ENCODE peak calls at places on chromosomes 12 and 14, in ten cellular contexts. C is neuronal stem cell, L is H9, S is fibroblast of lung, W is PC-9, U is HCT116, A is astrocyte, I is MM.1S, N is GM12878, R is IMR-90. Z is an unnamed sample.

GRCh38 chr14:33432407-33433023 is 493.8 kb downstream of the NPAS3 start:
- DNase-seq in C (no peak), L (no peak), S (peak), W (peak), U (no peak), A (peak), I (peak), N (no peak), R (peak), Z (no peak)

GRCh38 chr14:103391048-103391447 is 5.8 kb downstream of the MARK3 start:
- DNase-seq in C (no peak), L (no peak), S (peak), W (peak), U (peak), A (peak), I (peak), N (no peak), R (peak), Z (peak)

GRCh38 chr14:97415907-97416306 is 618.7 kb downstream of the VRK1 start:
- DNase-seq in C (no peak), L (no peak), S (no peak), W (no peak), U (no peak), A (no peak), I (no peak), N (no peak), R (no peak), Z (no peak)

GRCh38 chr14:36423430-36423829 is 96.6 kb downstream of the NKX2-1 start:
- DNase-seq in C (peak), L (no peak), S (no peak), W (no peak), U (no peak), A (no peak), I (no peak), N (no peak), R (no peak), Z (no peak)

GRCh38 chr12:121748571-121749265 is 36.2 kb downstream of the TMEM120B start:
- DNase-seq in C (no peak), L (peak), S (peak), W (peak), U (no peak), A (peak), I (no peak), N (no peak), R (peak), Z (peak)

GRCh38 chr12:95922231-95922630 is 20.2 kb downstream of the CCDC38 start:
- DNase-seq in C (no peak), L (no peak), S (no peak), W (no peak), U (no peak), A (peak), I (no peak), N (no peak), R (peak), Z (no peak)

GRCh38 chr14:104512771-104513640 is 66.6 kb upstream of the C14orf180 start:
- DNase-seq in C (no peak), L (peak), S (no peak), W (no peak), U (no peak), A (no peak), I (no peak), N (no peak), R (no peak), Z (no peak)

GRCh38 chr14:101820283-101820798 is 58.8 kb downstream of the PPP2R5C start:
- DNase-seq in C (no peak), L (no peak), S (no peak), W (no peak), U (no peak), A (no peak), I (no peak), N (peak), R (no peak), Z (no peak)

GRCh38 chr12:95718001-95718400 is 72.6 kb downstream of the NTN4 start:
- DNase-seq in C (no peak), L (no peak), S (no peak), W (peak), U (no peak), A (no peak), I (peak), N (no peak), R (no peak), Z (no peak)

DNA sequence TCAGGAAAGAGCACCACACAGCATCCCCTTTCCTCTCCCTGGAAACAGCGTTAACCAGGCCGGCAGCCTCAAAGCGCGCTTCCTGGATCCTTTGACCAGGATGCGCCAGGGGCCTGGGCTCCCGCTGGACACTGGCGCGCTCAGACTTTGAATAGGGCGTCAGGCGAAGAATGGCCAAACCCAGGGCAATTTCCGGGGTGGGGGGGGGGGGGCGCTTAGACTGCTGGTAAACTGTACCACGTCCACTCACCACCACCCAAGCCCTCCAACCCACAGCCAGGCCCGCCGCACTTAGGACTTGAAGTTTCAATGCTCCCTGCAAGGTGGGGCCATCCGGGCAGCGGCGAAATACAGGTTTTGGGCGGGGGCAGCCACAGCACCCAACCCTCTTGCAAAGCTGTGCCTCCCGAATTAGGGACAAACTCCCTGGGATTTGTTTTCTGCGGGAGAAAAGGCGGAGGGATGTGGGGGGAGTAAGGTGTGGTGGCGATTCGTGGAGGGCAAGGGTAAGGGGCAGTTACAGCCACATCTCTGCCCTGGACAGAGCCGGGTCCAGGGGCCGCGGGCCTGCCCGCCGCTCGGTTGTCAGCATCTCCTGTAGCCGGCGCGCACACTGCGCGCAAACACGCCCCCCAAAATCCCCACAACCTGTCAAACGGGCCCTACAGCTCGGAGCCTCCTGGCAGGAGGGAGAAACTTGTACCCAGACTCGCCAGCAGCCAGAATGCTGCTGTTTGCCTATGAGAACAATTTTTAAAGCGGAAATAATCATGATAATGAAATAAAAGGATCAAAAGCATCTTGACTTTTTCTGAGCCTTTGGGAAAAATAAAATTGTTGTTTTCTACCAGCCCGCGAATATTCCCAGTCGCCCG is 958 bp downstream of the RTN1 start:
- DNase-seq in C (no peak), L (peak), S (no peak), W (no peak), U (no peak), A (no peak), I (no peak), N (no peak), R (no peak), Z (peak)
- H3K4me2 ChIP-seq in C (peak), L (peak), S (peak), W (no peak), U (no peak), A (peak), I (peak), N (peak), R (peak), Z (peak)

GRCh38 chr14:60679566-60680258 is 30.4 kb upstream of the SIX1 start:
- DNase-seq in C (no peak), L (no peak), S (no peak), W (no peak), U (no peak), A (no peak), I (no peak), N (no peak), R (no peak), Z (no peak)
- H3K4me2 ChIP-seq in C (no peak), L (no peak), S (no peak), W (no peak), U (no peak), A (no peak), I (no peak), N (no peak), R (no peak), Z (no peak)

GRCh38 chr12:53963434-53964314 is 9.0 kb downstream of the HOXC12 start:
- DNase-seq in C (no peak), L (no peak), S (no peak), W (no peak), U (no peak), A (no peak), I (no peak), N (no peak), R (no peak), Z (no peak)
- H3K4me2 ChIP-seq in C (no peak), L (no peak), S (no peak), W (no peak), U (no peak), A (no peak), I (no peak), N (no peak), R (no peak), Z (no peak)

GRCh38 chr14:90698379-90698869 is 117.8 kb downstream of the TTC7B start:
- DNase-seq in C (no peak), L (no peak), S (peak), W (no peak), U (no peak), A (peak), I (no peak), N (no peak), R (peak), Z (peak)

GRCh38 chr14:90697146-90697545 is 119.1 kb downstream of the TTC7B start:
- DNase-seq in C (no peak), L (no peak), S (no peak), W (no peak), U (no peak), A (no peak), I (no peak), N (no peak), R (no peak), Z (no peak)

GRCh38 chr14:90697577-90698206 is 118.5 kb downstream of the TTC7B start:
- DNase-seq in C (peak), L (peak), S (peak), W (peak), U (peak), A (peak), I (peak), N (no peak), R (peak), Z (peak)

GRCh38 chr14:90700928-90701776 is 115.1 kb downstream of the TTC7B start:
- DNase-seq in C (no peak), L (no peak), S (no peak), W (no peak), U (no peak), A (no peak), I (no peak), N (no peak), R (no peak), Z (no peak)

DNA sequence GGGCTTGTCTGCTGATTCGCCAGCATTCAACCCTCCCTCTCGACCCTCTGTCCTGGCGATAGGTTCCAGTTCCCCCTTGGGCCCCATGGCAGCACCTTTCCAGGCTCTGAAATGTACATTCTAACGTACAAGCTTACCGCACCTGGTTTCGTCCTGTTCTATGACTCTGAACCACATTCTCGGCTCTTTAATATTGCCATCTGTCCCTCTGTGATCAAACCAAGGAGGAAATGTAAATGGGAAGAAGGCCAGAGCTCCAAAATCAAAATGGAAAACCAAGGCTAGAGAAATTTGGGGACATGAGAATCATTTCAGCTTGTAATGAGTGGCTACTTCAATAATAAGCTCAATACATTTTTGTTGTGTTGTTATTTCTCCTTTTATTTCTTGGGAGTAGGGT is 117.2 kb downstream of the TTC7B start:
- DNase-seq in C (no peak), L (no peak), S (no peak), W (no peak), U (no peak), A (no peak), I (no peak), N (no peak), R (no peak), Z (no peak)
- H3K4me2 ChIP-seq in C (no peak), L (no peak), S (no peak), W (no peak), U (no peak), A (no peak), I (no peak), N (no peak), R (no peak), Z (no peak)

Z was measured in mesendoderm.